ENCODE peak calls at places on chromosomes 3 and 15, in ten cellular contexts. One of them, this sample, is unnamed.
A peak's percentile ranks its signal among the peaks of the same experiment; 100 is the strongest.

GRCh38 chr3:88433572-88433971 is 283.8 kb downstream of the C3orf38 start:
- DNase-seq in A549: no peak
- DNase-seq in AG10803: no peak
- DNase-seq in upper lobe of right lung: no peak
- DNase-seq in kidney epithelial cell: no peak
- DNase-seq in neural progenitor cell: no peak
- DNase-seq in fibroblast of mammary gland: no peak
- DNase-seq in kidney: no peak
- DNase-seq in bronchial epithelial cell: no peak
- DNase-seq in cardiac muscle cell: no peak
- DNase-seq in this sample: no peak

GRCh38 chr3:109927161-109927560 is 589.8 kb upstream of the DPPA4 start:
- DNase-seq in A549: peak; percentile 92
- DNase-seq in AG10803: peak; percentile 92
- DNase-seq in upper lobe of right lung: no peak
- DNase-seq in kidney epithelial cell: peak; percentile 96
- DNase-seq in neural progenitor cell: no peak
- DNase-seq in fibroblast of mammary gland: peak; percentile 97
- DNase-seq in kidney: no peak
- DNase-seq in bronchial epithelial cell: peak; percentile 98
- DNase-seq in cardiac muscle cell: peak; percentile 90
- DNase-seq in this sample: peak; percentile 98

GRCh38 chr3:133119146-133119545 is 81.0 kb downstream of the TMEM108 start:
- DNase-seq in A549: no peak
- DNase-seq in AG10803: no peak
- DNase-seq in upper lobe of right lung: no peak
- DNase-seq in kidney epithelial cell: no peak
- DNase-seq in neural progenitor cell: no peak
- DNase-seq in fibroblast of mammary gland: no peak
- DNase-seq in kidney: no peak
- DNase-seq in bronchial epithelial cell: no peak
- DNase-seq in cardiac muscle cell: no peak
- DNase-seq in this sample: no peak

GRCh38 chr3:157261000-157261399 is 101.1 kb upstream of the CCNL1 start:
- DNase-seq in A549: no peak
- DNase-seq in AG10803: peak; percentile 92
- DNase-seq in upper lobe of right lung: no peak
- DNase-seq in kidney epithelial cell: no peak
- DNase-seq in neural progenitor cell: no peak
- DNase-seq in fibroblast of mammary gland: peak; percentile 58
- DNase-seq in kidney: no peak
- DNase-seq in bronchial epithelial cell: no peak
- DNase-seq in cardiac muscle cell: peak; percentile 82
- DNase-seq in this sample: peak; percentile 70

GRCh38 chr3:28317438-28318022 is 31.0 kb upstream of the ZCWPW2 start:
- DNase-seq in A549: peak; percentile 62
- DNase-seq in AG10803: peak; percentile 40
- DNase-seq in upper lobe of right lung: no peak
- DNase-seq in kidney epithelial cell: no peak
- DNase-seq in neural progenitor cell: peak; percentile 59
- DNase-seq in fibroblast of mammary gland: peak; percentile 51
- DNase-seq in kidney: no peak
- DNase-seq in bronchial epithelial cell: peak; percentile 56
- DNase-seq in cardiac muscle cell: peak; percentile 62
- DNase-seq in this sample: peak; percentile 60

GRCh38 chr3:27467545-27467944 is 16.6 kb downstream of the SLC4A7 start:
- DNase-seq in A549: peak; percentile 57
- DNase-seq in AG10803: peak; percentile 53
- DNase-seq in upper lobe of right lung: no peak
- DNase-seq in kidney epithelial cell: no peak
- DNase-seq in neural progenitor cell: no peak
- DNase-seq in fibroblast of mammary gland: peak; percentile 62
- DNase-seq in kidney: no peak
- DNase-seq in bronchial epithelial cell: peak; percentile 55
- DNase-seq in cardiac muscle cell: peak; percentile 74
- DNase-seq in this sample: peak; percentile 73

GRCh38 chr15:64046347-64047153 is at the start of gene DAPK2:
- DNase-seq in A549: peak; percentile 66
- DNase-seq in AG10803: peak; percentile 58
- DNase-seq in upper lobe of right lung: peak; percentile 91
- DNase-seq in kidney epithelial cell: peak; percentile 9
- DNase-seq in neural progenitor cell: peak; percentile 89
- DNase-seq in fibroblast of mammary gland: peak; percentile 47
- DNase-seq in kidney: peak; percentile 86
- DNase-seq in bronchial epithelial cell: peak; percentile 25
- DNase-seq in cardiac muscle cell: peak; percentile 71
- DNase-seq in this sample: peak; percentile 46

GRCh38 chr3:143849854-143850549 is 1.7 kb upstream of the SLC9A9 start:
- DNase-seq in A549: no peak
- DNase-seq in AG10803: peak; percentile 91
- DNase-seq in upper lobe of right lung: no peak
- DNase-seq in kidney epithelial cell: no peak
- DNase-seq in neural progenitor cell: no peak
- DNase-seq in fibroblast of mammary gland: peak; percentile 93
- DNase-seq in kidney: no peak
- DNase-seq in bronchial epithelial cell: peak; percentile 95
- DNase-seq in cardiac muscle cell: peak; percentile 91
- DNase-seq in this sample: peak; percentile 89

GRCh38 chr3:55332191-55332590 is 154.9 kb downstream of the WNT5A start:
- DNase-seq in A549: no peak
- DNase-seq in AG10803: no peak
- DNase-seq in upper lobe of right lung: no peak
- DNase-seq in kidney epithelial cell: no peak
- DNase-seq in neural progenitor cell: no peak
- DNase-seq in fibroblast of mammary gland: no peak
- DNase-seq in kidney: no peak
- DNase-seq in bronchial epithelial cell: no peak
- DNase-seq in cardiac muscle cell: no peak
- DNase-seq in this sample: no peak

GRCh38 chr3:170499562-170500156 is 81.0 kb downstream of the CLDN11 start:
- DNase-seq in A549: peak; percentile 61
- DNase-seq in AG10803: peak; percentile 89
- DNase-seq in upper lobe of right lung: no peak
- DNase-seq in kidney epithelial cell: no peak
- DNase-seq in neural progenitor cell: peak; percentile 46
- DNase-seq in fibroblast of mammary gland: peak; percentile 85
- DNase-seq in kidney: no peak
- DNase-seq in bronchial epithelial cell: peak; percentile 49
- DNase-seq in cardiac muscle cell: peak; percentile 84
- DNase-seq in this sample: peak; percentile 78

GRCh38 chr3:71551286-71551919 is 32.1 kb downstream of the FOXP1 start:
- DNase-seq in A549: peak; percentile 12
- DNase-seq in AG10803: peak; percentile 68
- DNase-seq in upper lobe of right lung: no peak
- DNase-seq in kidney epithelial cell: no peak
- DNase-seq in neural progenitor cell: no peak
- DNase-seq in fibroblast of mammary gland: peak; percentile 23
- DNase-seq in kidney: no peak
- DNase-seq in bronchial epithelial cell: peak; percentile 52
- DNase-seq in cardiac muscle cell: peak; percentile 49
- DNase-seq in this sample: peak; percentile 83

GRCh38 chr15:63332367-63333078 is 49.1 kb downstream of the CA12 start:
- DNase-seq in A549: peak; percentile 76
- DNase-seq in AG10803: peak; percentile 85
- DNase-seq in upper lobe of right lung: no peak
- DNase-seq in kidney epithelial cell: peak; percentile 66
- DNase-seq in neural progenitor cell: no peak
- DNase-seq in fibroblast of mammary gland: peak; percentile 97
- DNase-seq in kidney: no peak
- DNase-seq in bronchial epithelial cell: peak; percentile 98
- DNase-seq in cardiac muscle cell: peak; percentile 84
- DNase-seq in this sample: peak; percentile 83

GRCh38 chr3:112339609-112340008 is 6.7 kb downstream of the CD200 start:
- DNase-seq in A549: no peak
- DNase-seq in AG10803: no peak
- DNase-seq in upper lobe of right lung: no peak
- DNase-seq in kidney epithelial cell: no peak
- DNase-seq in neural progenitor cell: no peak
- DNase-seq in fibroblast of mammary gland: no peak
- DNase-seq in kidney: no peak
- DNase-seq in bronchial epithelial cell: no peak
- DNase-seq in cardiac muscle cell: no peak
- DNase-seq in this sample: no peak

GRCh38 chr3:132418916-132419315 is 1.6 kb downstream of the DNAJC13 start:
- DNase-seq in A549: no peak
- DNase-seq in AG10803: peak; percentile 13
- DNase-seq in upper lobe of right lung: no peak
- DNase-seq in kidney epithelial cell: no peak
- DNase-seq in neural progenitor cell: no peak
- DNase-seq in fibroblast of mammary gland: peak; percentile 29
- DNase-seq in kidney: no peak
- DNase-seq in bronchial epithelial cell: peak; percentile 26
- DNase-seq in cardiac muscle cell: peak; percentile 54
- DNase-seq in this sample: peak; percentile 45

GRCh38 chr15:65050270-65050669 is 5.1 kb downstream of the SLC51B start:
- DNase-seq in A549: no peak
- DNase-seq in AG10803: no peak
- DNase-seq in upper lobe of right lung: no peak
- DNase-seq in kidney epithelial cell: no peak
- DNase-seq in neural progenitor cell: no peak
- DNase-seq in fibroblast of mammary gland: no peak
- DNase-seq in kidney: no peak
- DNase-seq in bronchial epithelial cell: no peak
- DNase-seq in cardiac muscle cell: no peak
- DNase-seq in this sample: no peak

GRCh38 chr15:76866716-76867321 is 38.3 kb downstream of the SCAPER start:
- DNase-seq in A549: peak; percentile 52
- DNase-seq in AG10803: peak; percentile 45
- DNase-seq in upper lobe of right lung: no peak
- DNase-seq in kidney epithelial cell: no peak
- DNase-seq in neural progenitor cell: peak; percentile 37
- DNase-seq in fibroblast of mammary gland: peak; percentile 48
- DNase-seq in kidney: no peak
- DNase-seq in bronchial epithelial cell: peak; percentile 31
- DNase-seq in cardiac muscle cell: peak; percentile 60
- DNase-seq in this sample: peak; percentile 65

GRCh38 chr3:45772341-45773035 is 23.8 kb downstream of the SLC6A20 start:
- DNase-seq in A549: no peak
- DNase-seq in AG10803: no peak
- DNase-seq in upper lobe of right lung: peak; percentile 49
- DNase-seq in kidney epithelial cell: no peak
- DNase-seq in neural progenitor cell: no peak
- DNase-seq in fibroblast of mammary gland: no peak
- DNase-seq in kidney: no peak
- DNase-seq in bronchial epithelial cell: no peak
- DNase-seq in cardiac muscle cell: no peak
- DNase-seq in this sample: no peak

GRCh38 chr3:114623420-114624046 is 329.7 kb downstream of the TIGIT start:
- DNase-seq in A549: peak; percentile 27
- DNase-seq in AG10803: peak; percentile 21
- DNase-seq in upper lobe of right lung: no peak
- DNase-seq in kidney epithelial cell: no peak
- DNase-seq in neural progenitor cell: no peak
- DNase-seq in fibroblast of mammary gland: no peak
- DNase-seq in kidney: no peak
- DNase-seq in bronchial epithelial cell: no peak
- DNase-seq in cardiac muscle cell: peak; percentile 5
- DNase-seq in this sample: no peak
- H3K4me3 ChIP-seq in A549: peak overlapping the region; percentile 40
- H3K4me3 ChIP-seq in AG10803: peak overlapping the region; percentile 70
- H3K4me3 ChIP-seq in upper lobe of right lung: peak overlapping the region; percentile 37
- H3K4me3 ChIP-seq in kidney epithelial cell: peak overlapping the region; percentile 45
- H3K4me3 ChIP-seq in neural progenitor cell: no peak overlapping the region
- H3K4me3 ChIP-seq in fibroblast of mammary gland: peak overlapping the region; percentile 68
- H3K4me3 ChIP-seq in kidney: peak overlapping the region; percentile 52
- H3K4me3 ChIP-seq in bronchial epithelial cell: no peak overlapping the region
- H3K4me3 ChIP-seq in cardiac muscle cell: no peak overlapping the region
- H3K4me3 ChIP-seq in this sample: peak overlapping the region; percentile 58

GRCh38 chr3:42660898-42661297 is 7.4 kb downstream of the ZBTB47 start:
- DNase-seq in A549: peak; percentile 28
- DNase-seq in AG10803: no peak
- DNase-seq in upper lobe of right lung: no peak
- DNase-seq in kidney epithelial cell: no peak
- DNase-seq in neural progenitor cell: no peak
- DNase-seq in fibroblast of mammary gland: no peak
- DNase-seq in kidney: no peak
- DNase-seq in bronchial epithelial cell: no peak
- DNase-seq in cardiac muscle cell: no peak
- DNase-seq in this sample: no peak
- TF ChIP-seq CTCF in A549: no peak
- TF ChIP-seq CTCF in AG10803: no peak
- TF ChIP-seq CTCF in upper lobe of right lung: no peak
- TF ChIP-seq CTCF in kidney epithelial cell: peak; percentile 14
- TF ChIP-seq CTCF in neural progenitor cell: no peak
- TF ChIP-seq CTCF in fibroblast of mammary gland: no peak
- TF ChIP-seq CTCF in kidney: no peak
- TF ChIP-seq CTCF in bronchial epithelial cell: peak; percentile 14
- TF ChIP-seq CTCF in cardiac muscle cell: no peak
- TF ChIP-seq CTCF in this sample: no peak

GRCh38 chr3:129577925-129578742 is 28.3 kb downstream of the PLXND1 start:
- DNase-seq in A549: no peak
- DNase-seq in AG10803: no peak
- DNase-seq in upper lobe of right lung: no peak
- DNase-seq in kidney epithelial cell: no peak
- DNase-seq in neural progenitor cell: no peak
- DNase-seq in fibroblast of mammary gland: no peak
- DNase-seq in kidney: no peak
- DNase-seq in bronchial epithelial cell: no peak
- DNase-seq in cardiac muscle cell: no peak
- DNase-seq in this sample: no peak

GRCh38 chr3:129575233-129575986 is 31.1 kb downstream of the PLXND1 start:
- DNase-seq in A549: no peak
- DNase-seq in AG10803: no peak
- DNase-seq in upper lobe of right lung: no peak
- DNase-seq in kidney epithelial cell: no peak
- DNase-seq in neural progenitor cell: no peak
- DNase-seq in fibroblast of mammary gland: no peak
- DNase-seq in kidney: no peak
- DNase-seq in bronchial epithelial cell: no peak
- DNase-seq in cardiac muscle cell: no peak
- DNase-seq in this sample: no peak

GRCh38 chr3:129576514-129577345 is 29.7 kb downstream of the PLXND1 start:
- DNase-seq in A549: no peak
- DNase-seq in AG10803: peak; percentile 28
- DNase-seq in upper lobe of right lung: no peak
- DNase-seq in kidney epithelial cell: no peak
- DNase-seq in neural progenitor cell: no peak
- DNase-seq in fibroblast of mammary gland: no peak
- DNase-seq in kidney: peak; percentile 88
- DNase-seq in bronchial epithelial cell: no peak
- DNase-seq in cardiac muscle cell: no peak
- DNase-seq in this sample: no peak

GRCh38 chr3:129575987-129576364 is 30.5 kb downstream of the PLXND1 start:
- DNase-seq in A549: no peak
- DNase-seq in AG10803: no peak
- DNase-seq in upper lobe of right lung: no peak
- DNase-seq in kidney epithelial cell: no peak
- DNase-seq in neural progenitor cell: peak; percentile 42
- DNase-seq in fibroblast of mammary gland: no peak
- DNase-seq in kidney: no peak
- DNase-seq in bronchial epithelial cell: no peak
- DNase-seq in cardiac muscle cell: no peak
- DNase-seq in this sample: no peak

GRCh38 chr3:129577356-129577755 is 29.1 kb downstream of the PLXND1 start:
- DNase-seq in A549: no peak
- DNase-seq in AG10803: peak; percentile 49
- DNase-seq in upper lobe of right lung: no peak
- DNase-seq in kidney epithelial cell: no peak
- DNase-seq in neural progenitor cell: no peak
- DNase-seq in fibroblast of mammary gland: peak; percentile 27
- DNase-seq in kidney: no peak
- DNase-seq in bronchial epithelial cell: no peak
- DNase-seq in cardiac muscle cell: no peak
- DNase-seq in this sample: no peak
- H3K4me3 ChIP-seq in A549: no peak overlapping the region
- H3K4me3 ChIP-seq in AG10803: no peak overlapping the region
- H3K4me3 ChIP-seq in upper lobe of right lung: no peak overlapping the region
- H3K4me3 ChIP-seq in kidney epithelial cell: no peak overlapping the region
- H3K4me3 ChIP-seq in neural progenitor cell: no peak overlapping the region
- H3K4me3 ChIP-seq in fibroblast of mammary gland: no peak overlapping the region
- H3K4me3 ChIP-seq in kidney: no peak overlapping the region
- H3K4me3 ChIP-seq in bronchial epithelial cell: no peak overlapping the region
- H3K4me3 ChIP-seq in cardiac muscle cell: no peak overlapping the region
- H3K4me3 ChIP-seq in this sample: no peak overlapping the region

GRCh38 chr15:94456246-94456645 is 224.9 kb downstream of the MCTP2 start:
- DNase-seq in A549: no peak
- DNase-seq in AG10803: no peak
- DNase-seq in upper lobe of right lung: no peak
- DNase-seq in kidney epithelial cell: no peak
- DNase-seq in neural progenitor cell: no peak
- DNase-seq in fibroblast of mammary gland: no peak
- DNase-seq in kidney: no peak
- DNase-seq in bronchial epithelial cell: no peak
- DNase-seq in cardiac muscle cell: no peak
- DNase-seq in this sample: no peak
- TF ChIP-seq CTCF in A549: no peak
- TF ChIP-seq CTCF in AG10803: no peak
- TF ChIP-seq CTCF in upper lobe of right lung: no peak
- TF ChIP-seq CTCF in kidney epithelial cell: no peak
- TF ChIP-seq CTCF in neural progenitor cell: no peak
- TF ChIP-seq CTCF in fibroblast of mammary gland: no peak
- TF ChIP-seq CTCF in kidney: no peak
- TF ChIP-seq CTCF in bronchial epithelial cell: no peak
- TF ChIP-seq CTCF in cardiac muscle cell: no peak
- TF ChIP-seq CTCF in this sample: no peak